ENCODE peak calls at places on chromosomes 6 and 20, in six cellular contexts. S is CD8-positive, alpha-beta T cell; E is hypothalamus; I is AG09309; X is non-pigmented ciliary epithelial cell; M is aorta. P is an unnamed sample.

GRCh38 chr20:48791014-48791413 is 36.8 kb downstream of the PREX1 start:
- DNase-seq in M (no peak), X (no peak), I (no peak), S (peak), E (no peak), P (peak)

GRCh38 chr20:45470939-45471338 is 1.4 kb downstream of the WFDC2 start:
- DNase-seq in E (no peak), S (no peak), X (no peak), I (no peak), M (no peak), P (no peak)

GRCh38 chr6:16518265-16518664 is 243.0 kb downstream of the ATXN1 start:
- DNase-seq in S (no peak), I (no peak), X (no peak), M (no peak), E (no peak), P (no peak)

GRCh38 chr20:14193885-14194284 is 143.5 kb downstream of the FLRT3 start:
- DNase-seq in M (no peak), X (no peak), I (no peak), E (no peak), S (no peak), P (no peak)

GRCh38 chr6:117465691-117466090 is 16.8 kb upstream of the DCBLD1 start:
- DNase-seq in S (no peak), M (no peak), I (no peak), X (no peak), E (no peak), P (peak)

GRCh38 chr20:10652660-10653191 is 21.1 kb downstream of the JAG1 start:
- DNase-seq in I (no peak), S (no peak), M (no peak), X (no peak), E (no peak), P (no peak)

GRCh38 chr6:10166031-10166430 is 248.8 kb downstream of the TFAP2A start:
- DNase-seq in E (no peak), M (no peak), S (no peak), I (no peak), X (no peak), P (no peak)

GRCh38 chr20:43438578-43439316 is 18.9 kb upstream of the SRSF6 start:
- DNase-seq in X (no peak), E (no peak), S (no peak), M (no peak), I (no peak), P (no peak)

GRCh38 chr6:75666590-75666989 is 64.9 kb downstream of the SENP6 start:
- DNase-seq in M (no peak), E (no peak), X (no peak), I (no peak), S (no peak), P (no peak)

GRCh38 chr20:43284481-43284880 is 94.8 kb upstream of the PTPRT start:
- DNase-seq in X (no peak), S (no peak), E (no peak), M (no peak), I (no peak), P (peak)

GRCh38 chr6:139308936-139309603 is 17.3 kb upstream of the TXLNB start:
- DNase-seq in E (no peak), M (peak), X (peak), I (no peak), S (no peak), P (no peak)

GRCh38 chr6:160031442-160031841 is 62.6 kb downstream of the IGF2R start:
- DNase-seq in I (no peak), S (no peak), X (no peak), M (no peak), E (no peak), P (no peak)

GRCh38 chr6:10193321-10193720 is 221.6 kb downstream of the TFAP2A start:
- DNase-seq in E (no peak), S (no peak), M (no peak), X (no peak), I (no peak), P (no peak)

GRCh38 chr6:12356983-12357972 is 67.1 kb downstream of the EDN1 start:
- DNase-seq in E (no peak), M (no peak), I (peak), X (no peak), S (no peak), P (no peak)

GRCh38 chr6:117483004-117483644 is 650 bp downstream of the DCBLD1 start:
- DNase-seq in X (no peak), E (no peak), S (no peak), I (no peak), M (peak), P (peak)

GRCh38 chr6:90197854-90198496 is 98.7 kb downstream of the BACH2 start:
- DNase-seq in I (peak), M (peak), E (no peak), X (no peak), S (no peak), P (no peak)

GRCh38 chr6:169800116-169800667 is 48.8 kb downstream of the ERMARD start:
- DNase-seq in S (no peak), E (no peak), I (no peak), X (no peak), M (no peak), P (no peak)

GRCh38 chr20:50126662-50127061 is 13.7 kb upstream of the UBE2V1 start:
- DNase-seq in M (no peak), X (no peak), E (no peak), S (no peak), I (no peak), P (no peak)

GRCh38 chr6:69063401-69063800 is 428.3 kb downstream of the ADGRB3 start:
- DNase-seq in S (no peak), M (no peak), E (no peak), X (no peak), I (no peak), P (no peak)

GRCh38 chr20:13430346-13431002 is 208.3 kb downstream of the TASP1 start:
- DNase-seq in S (no peak), X (no peak), M (no peak), E (no peak), I (no peak), P (no peak)

GRCh38 chr20:35641743-35642142 is 23.0 kb downstream of the CPNE1 start:
- DNase-seq in X (no peak), M (no peak), I (no peak), E (no peak), S (no peak), P (no peak)

GRCh38 chr20:56391596-56392281 is at the start of gene AURKA:
- DNase-seq in E (no peak), I (no peak), M (no peak), S (no peak), X (no peak), P (no peak)

GRCh38 chr6:14917101-14917500 is 328.8 kb upstream of the JARID2 start:
- DNase-seq in E (no peak), M (no peak), S (no peak), X (peak), I (peak), P (no peak)

GRCh38 chr6:125815050-125815910 is 24.5 kb downstream of the NCOA7 start:
- DNase-seq in I (no peak), X (no peak), M (no peak), E (no peak), S (no peak), P (no peak)